ENCODE peak calls at places on chromosomes 12 and 14, in nine cellular contexts. P, Q, F, B, U, R, S, D and M are unnamed samples.

GRCh38 chr12:3101309-3102022 is 24.3 kb downstream of the TSPAN9 start:
- DNase-seq in P (no peak), Q (no peak), F (no peak), B (no peak), U (no peak), R (no peak), S (no peak), D (no peak), M (no peak)

GRCh38 chr14:91545946-91546716 is 36.0 kb upstream of the PPP4R3A start:
- DNase-seq in P (no peak), Q (no peak), F (no peak), B (no peak), U (no peak), R (no peak), S (no peak), D (no peak), M (no peak)

GRCh38 chr14:101111620-101112290 is 208.2 kb upstream of the RTL1 start:
- DNase-seq in P (no peak), Q (no peak), F (no peak), B (no peak), U (peak; percentile 56), R (no peak), S (no peak), D (no peak), M (no peak)

GRCh38 chr14:25048170-25049126 is 1.5 kb downstream of the STXBP6 start:
- DNase-seq in P (peak; percentile 50), Q (no peak), F (peak; percentile 50), B (no peak), U (no peak), R (peak; percentile 76), S (peak; percentile 77), D (no peak), M (peak; percentile 18)

GRCh38 chr14:67837011-67837624 is 17.5 kb downstream of the RAD51B start:
- DNase-seq in P (no peak), Q (no peak), F (peak; percentile 74), B (peak; percentile 67), U (no peak), R (peak; percentile 92), S (peak; percentile 61), D (peak; percentile 79), M (no peak)

GRCh38 chr12:17949558-17950141 is 140.3 kb downstream of the RERGL start:
- DNase-seq in P (no peak), Q (no peak), F (no peak), B (no peak), U (no peak), R (no peak), S (no peak), D (peak; percentile 4), M (no peak)

GRCh38 chr12:131510431-131510830 is 200.5 kb upstream of the SFSWAP start:
- DNase-seq in P (no peak), Q (no peak), F (no peak), B (no peak), U (no peak), R (no peak), S (no peak), D (no peak), M (no peak)

GRCh38 chr14:54291491-54292191 is 105.2 kb upstream of the CDKN3 start:
- DNase-seq in P (peak; percentile 18), Q (no peak), F (no peak), B (no peak), U (no peak), R (no peak), S (peak; percentile 62), D (no peak), M (no peak)

GRCh38 chr14:29710015-29710414 is 217.6 kb downstream of the PRKD1 start:
- DNase-seq in P (no peak), Q (no peak), F (no peak), B (no peak), U (no peak), R (peak; percentile 40), S (no peak), D (no peak), M (no peak)

GRCh38 chr12:70756118-70756517 is 118.9 kb upstream of the PTPRB start:
- DNase-seq in P (no peak), Q (no peak), F (no peak), B (no peak), U (no peak), R (peak; percentile 76), S (no peak), D (no peak), M (no peak)

GRCh38 chr14:36784541-36784940 is 122.9 kb downstream of the PAX9 start:
- DNase-seq in P (no peak), Q (no peak), F (no peak), B (no peak), U (no peak), R (no peak), S (no peak), D (no peak), M (no peak)

GRCh38 chr14:67673451-67673850 is 981 bp downstream of the VTI1B start:
- DNase-seq in P (no peak), Q (no peak), F (no peak), B (no peak), U (no peak), R (no peak), S (no peak), D (no peak), M (no peak)

GRCh38 chr12:110310754-110311153 is 29.7 kb downstream of the ATP2A2 start:
- DNase-seq in P (no peak), Q (no peak), F (no peak), B (no peak), U (no peak), R (no peak), S (no peak), D (no peak), M (no peak)

GRCh38 chr12:110304061-110304551 is 23.1 kb downstream of the ATP2A2 start:
- DNase-seq in P (no peak), Q (no peak), F (no peak), B (no peak), U (no peak), R (peak; percentile 64), S (no peak), D (no peak), M (no peak)

GRCh38 chr12:110312581-110313360 is 31.7 kb downstream of the ATP2A2 start:
- DNase-seq in P (no peak), Q (no peak), F (no peak), B (no peak), U (no peak), R (peak; percentile 66), S (no peak), D (no peak), M (peak; percentile 44)

GRCh38 chr12:110311903-110312302 is 30.9 kb downstream of the ATP2A2 start:
- DNase-seq in P (no peak), Q (no peak), F (no peak), B (no peak), U (no peak), R (no peak), S (no peak), D (no peak), M (no peak)

DNA sequence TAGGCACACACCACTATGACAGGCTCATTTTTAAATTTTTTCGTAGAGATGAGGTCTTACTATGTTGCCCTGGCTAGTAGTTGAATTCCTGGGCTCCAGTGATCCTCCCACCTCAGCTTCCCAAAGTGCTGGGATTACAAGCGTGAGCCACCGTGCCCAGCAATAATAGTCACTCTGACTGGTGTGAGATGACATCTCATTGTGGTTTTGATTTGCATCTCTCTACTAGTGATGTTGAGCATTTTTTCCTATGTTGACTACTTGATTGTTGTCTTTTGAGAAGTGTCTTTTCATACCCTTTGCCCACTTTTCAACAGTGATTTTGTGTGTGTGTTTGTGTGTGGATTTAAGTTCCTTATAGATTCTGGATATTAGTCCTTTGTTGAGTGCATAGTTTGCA is 26.3 kb downstream of the ATP2A2 start:
- DNase-seq in P (no peak), Q (no peak), F (no peak), B (no peak), U (no peak), R (no peak), S (no peak), D (no peak), M (no peak)
- H3K27ac ChIP-seq in P (no peak overlapping the region), Q (no peak overlapping the region), F (no peak overlapping the region), B (no peak overlapping the region), U (peak overlapping the region; percentile 23), R (no peak overlapping the region), S (no peak overlapping the region), D (no peak overlapping the region), M (peak overlapping the region; percentile 97)

GRCh38 chr12:123472438-123472849 is 14.5 kb downstream of the SNRNP35 start:
- DNase-seq in P (no peak), Q (no peak), F (no peak), B (no peak), U (no peak), R (no peak), S (no peak), D (no peak), M (no peak)
- H3K27ac ChIP-seq in P (peak overlapping the region; percentile 91), Q (no peak overlapping the region), F (no peak overlapping the region), B (no peak overlapping the region), U (no peak overlapping the region), R (no peak overlapping the region), S (no peak overlapping the region), D (no peak overlapping the region), M (peak overlapping the region; percentile 99)

GRCh38 chr12:56599797-56600196 is 30.3 kb downstream of the BAZ2A start:
- DNase-seq in P (no peak), Q (no peak), F (no peak), B (no peak), U (no peak), R (no peak), S (no peak), D (no peak), M (no peak)
- H3K27ac ChIP-seq in P (no peak overlapping the region), Q (no peak overlapping the region), F (no peak overlapping the region), B (no peak overlapping the region), U (no peak overlapping the region), R (no peak overlapping the region), S (no peak overlapping the region), D (no peak overlapping the region), M (no peak overlapping the region)

DNA sequence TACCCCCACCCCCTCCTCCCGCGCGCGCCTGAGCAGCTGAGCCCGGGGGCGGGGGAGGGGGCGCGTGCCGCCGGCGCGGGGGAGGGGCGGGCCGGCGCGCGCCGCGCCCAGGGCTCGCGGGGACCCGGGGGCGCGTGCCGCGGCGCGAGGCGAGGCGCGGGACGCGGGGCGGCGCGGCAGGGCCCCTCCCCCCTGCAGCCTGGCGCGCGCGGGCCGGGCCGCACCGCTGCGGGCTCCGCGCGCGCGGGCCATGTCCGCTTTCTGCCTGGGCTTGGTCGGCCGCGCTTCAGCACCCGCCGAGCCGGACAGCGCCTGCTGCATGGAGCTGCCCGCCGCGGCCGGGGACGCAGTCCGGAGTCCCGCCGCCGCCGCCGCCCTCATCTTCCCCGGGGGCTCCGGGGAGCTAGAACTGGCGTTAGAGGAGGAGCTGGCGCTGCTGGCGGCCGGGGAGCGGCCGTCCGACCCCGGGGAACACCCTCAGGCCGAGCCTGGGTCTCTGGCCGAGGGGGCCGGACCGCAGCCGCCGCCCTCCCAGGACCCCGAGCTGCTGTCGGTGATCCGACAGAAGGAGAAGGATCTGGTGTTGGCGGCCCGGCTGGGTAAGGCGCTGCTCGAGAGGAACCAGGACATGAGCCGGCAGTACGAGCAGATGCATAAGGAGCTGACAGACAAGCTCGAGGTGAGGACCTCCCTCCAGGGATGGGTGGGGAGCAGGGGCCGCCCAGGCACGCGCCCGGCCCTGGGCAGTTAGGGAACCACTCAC is 764 bp downstream of the BICDL1 start:
- DNase-seq in P (peak; percentile 85), Q (peak; percentile 2), F (peak; percentile 69), B (peak; percentile 74), U (peak; percentile 78), R (peak; percentile 65), S (peak; percentile 96), D (peak; percentile 75), M (peak; percentile 27)
- H3K27ac ChIP-seq in P (no peak overlapping the region), Q (no peak overlapping the region), F (peak overlapping the region; percentile 55), B (no peak overlapping the region), U (no peak overlapping the region), R (no peak overlapping the region), S (no peak overlapping the region), D (peak overlapping the region; percentile 62), M (no peak overlapping the region)